ENCODE peak calls at places on chromosomes 13 and 19, in eight cellular contexts. C is left colon, Z is nucleus accumbens, S is testis, M is LoVo, Y is M059J, U is amniotic stem cell, R is T-cell. W is an unnamed sample.

GRCh38 chr19:10269333-10270179 is 1.4 kb upstream of the ICAM1 start:
- DNase-seq in C (peak), Z (peak), S (peak), M (peak), Y (peak), U (no peak), R (peak), W (peak)

GRCh38 chr19:54469496-54469934 is 3.6 kb downstream of the CDC42EP5 start:
- DNase-seq in C (peak), Z (no peak), S (no peak), M (no peak), Y (no peak), U (no peak), R (no peak), W (no peak)

GRCh38 chr19:9128171-9128570 is 1.4 kb upstream of the OR7G3 start:
- DNase-seq in C (no peak), Z (no peak), S (no peak), M (peak), Y (peak), U (no peak), R (no peak), W (no peak)

GRCh38 chr19:7679771-7680605 is 645 bp upstream of the TRAPPC5 start:
- DNase-seq in C (no peak), Z (no peak), S (no peak), M (no peak), Y (no peak), U (no peak), R (no peak), W (no peak)

GRCh38 chr19:55419089-55419488 is 11.5 kb upstream of the UBE2S start:
- DNase-seq in C (no peak), Z (no peak), S (no peak), M (no peak), Y (no peak), U (no peak), R (no peak), W (no peak)

GRCh38 chr19:46155237-46155636 is 7.2 kb downstream of the IGFL2 start:
- DNase-seq in C (no peak), Z (no peak), S (no peak), M (no peak), Y (peak), U (peak), R (no peak), W (no peak)

GRCh38 chr19:54325194-54325621 is 12.2 kb upstream of the LILRA5 start:
- DNase-seq in C (no peak), Z (no peak), S (peak), M (peak), Y (peak), U (no peak), R (peak), W (peak)

GRCh38 chr19:45471866-45472556 is 4.2 kb downstream of the FOSB start:
- DNase-seq in C (no peak), Z (no peak), S (no peak), M (no peak), Y (peak), U (no peak), R (no peak), W (no peak)

GRCh38 chr13:98548230-98548629 is 28.7 kb downstream of the STK24 start:
- DNase-seq in C (no peak), Z (no peak), S (no peak), M (no peak), Y (no peak), U (no peak), R (no peak), W (no peak)

GRCh38 chr19:23832717-23833327 is 74.1 kb upstream of the ZNF681 start:
- DNase-seq in C (no peak), Z (no peak), S (no peak), M (no peak), Y (no peak), U (no peak), R (no peak), W (no peak)

GRCh38 chr19:6501740-6502648 is at the start of gene TUBB4A:
- DNase-seq in C (no peak), Z (peak), S (peak), M (no peak), Y (no peak), U (no peak), R (peak), W (peak)

GRCh38 chr19:43778651-43779050 is 2.1 kb downstream of the KCNN4 start:
- DNase-seq in C (peak), Z (no peak), S (no peak), M (no peak), Y (no peak), U (no peak), R (no peak), W (no peak)

GRCh38 chr13:45817833-45818232 is 33.7 kb downstream of the SIAH3 start:
- DNase-seq in C (no peak), Z (no peak), S (no peak), M (no peak), Y (no peak), U (no peak), R (no peak), W (no peak)

GRCh38 chr19:38433268-38433733 is at the start of gene RYR1:
- DNase-seq in C (peak), Z (peak), S (peak), M (no peak), Y (no peak), U (no peak), R (peak), W (peak)

GRCh38 chr19:13169769-13170168 is 19.6 kb downstream of the IER2 start:
- DNase-seq in C (peak), Z (no peak), S (no peak), M (peak), Y (peak), U (no peak), R (no peak), W (no peak)

GRCh38 chr19:18119243-18120105 is 21.9 kb downstream of the MAST3 start:
- DNase-seq in C (no peak), Z (no peak), S (no peak), M (no peak), Y (no peak), U (no peak), R (peak), W (no peak)

GRCh38 chr19:23440791-23441190 is 45.5 kb upstream of the ZNF91 start:
- DNase-seq in C (no peak), Z (no peak), S (peak), M (no peak), Y (no peak), U (no peak), R (no peak), W (no peak)

GRCh38 chr19:47084879-47085439 is 28.6 kb downstream of the ZC3H4 start:
- DNase-seq in C (no peak), Z (no peak), S (no peak), M (no peak), Y (no peak), U (no peak), R (no peak), W (no peak)

GRCh38 chr19:18006895-18007604 is 920 bp upstream of the ARRDC2 start:
- DNase-seq in C (peak), Z (peak), S (peak), M (peak), Y (peak), U (peak), R (peak), W (peak)

GRCh38 chr19:342128-342455 is 2.5 kb downstream of the MIER2 start:
- DNase-seq in C (no peak), Z (no peak), S (no peak), M (no peak), Y (no peak), U (no peak), R (no peak), W (no peak)

GRCh38 chr19:30153326-30154210 is 211.5 kb downstream of the URI1 start:
- DNase-seq in C (no peak), Z (no peak), S (no peak), M (no peak), Y (no peak), U (no peak), R (no peak), W (no peak)

GRCh38 chr13:46327256-46327655 is 59.8 kb downstream of the RUBCNL start:
- DNase-seq in C (no peak), Z (no peak), S (no peak), M (no peak), Y (no peak), U (no peak), R (no peak), W (no peak)

GRCh38 chr19:5645409-5645808 is 22.5 kb downstream of the SAFB start:
- DNase-seq in C (no peak), Z (no peak), S (no peak), M (no peak), Y (no peak), U (no peak), R (no peak), W (no peak)

GRCh38 chr19:12766051-12766521 is 9.3 kb downstream of the HOOK2 start:
- DNase-seq in C (peak), Z (peak), S (peak), M (no peak), Y (peak), U (no peak), R (no peak), W (peak)

GRCh38 chr13:73303858-73304257 is 245.1 kb downstream of the KLF5 start:
- DNase-seq in C (no peak), Z (no peak), S (no peak), M (no peak), Y (peak), U (peak), R (no peak), W (no peak)

GRCh38 chr19:42316223-42317211 is 3.4 kb downstream of the TMEM145 start:
- DNase-seq in C (no peak), Z (no peak), S (no peak), M (no peak), Y (peak), U (no peak), R (no peak), W (no peak)

GRCh38 chr13:42153371-42153770 is 104.9 kb downstream of the DGKH start:
- DNase-seq in C (no peak), Z (no peak), S (no peak), M (no peak), Y (no peak), U (no peak), R (no peak), W (no peak)

GRCh38 chr19:28605501-28606268 is 607.3 kb downstream of the UQCRFS1 start:
- DNase-seq in C (no peak), Z (no peak), S (no peak), M (no peak), Y (no peak), U (no peak), R (no peak), W (no peak)

GRCh38 chr13:40503966-40504591 is 162.4 kb downstream of the FOXO1 start:
- DNase-seq in C (no peak), Z (no peak), S (no peak), M (peak), Y (peak), U (no peak), R (no peak), W (no peak)

GRCh38 chr19:1292419-1293151 is 6.9 kb downstream of the EFNA2 start:
- DNase-seq in C (no peak), Z (no peak), S (no peak), M (no peak), Y (no peak), U (no peak), R (no peak), W (no peak)

GRCh38 chr13:60343978-60344377 is 53.0 kb upstream of the TDRD3 start:
- DNase-seq in C (no peak), Z (no peak), S (no peak), M (no peak), Y (no peak), U (no peak), R (no peak), W (no peak)

GRCh38 chr19:49565261-49565660 is 15.1 kb downstream of the NOSIP start:
- DNase-seq in C (peak), Z (no peak), S (peak), M (no peak), Y (no peak), U (no peak), R (no peak), W (no peak)

GRCh38 chr19:56732974-56733373 is 61.4 kb upstream of the ZNF835 start:
- DNase-seq in C (no peak), Z (no peak), S (peak), M (no peak), Y (no peak), U (no peak), R (no peak), W (no peak)

GRCh38 chr19:518292-519231 is 11.3 kb downstream of the TPGS1 start:
- DNase-seq in C (no peak), Z (no peak), S (no peak), M (no peak), Y (no peak), U (no peak), R (peak), W (peak)

GRCh38 chr19:5178841-5179625 is 161.6 kb downstream of the PTPRS start:
- DNase-seq in C (no peak), Z (no peak), S (no peak), M (no peak), Y (no peak), U (no peak), R (no peak), W (no peak)